ENCODE peak calls at places on chromosomes 6 and 20, in nine cellular contexts. P, S, O, N, Q, L, T, J and A are unnamed samples.

GRCh38 chr6:23655502-23655901 is 470.5 kb upstream of the NRSN1 start:
- DNase-seq in P (no peak), N (no peak), S (no peak), L (no peak), T (no peak), Q (no peak), O (no peak), J (no peak), A (no peak)

GRCh38 chr6:77457720-77458349 is 5.5 kb downstream of the HTR1B start:
- DNase-seq in S (no peak), O (peak; percentile 85), N (peak; percentile 84), L (peak; percentile 78), Q (peak; percentile 62), P (peak; percentile 76), J (peak; percentile 90), T (peak; percentile 86), A (peak; percentile 87)

GRCh38 chr6:33172307-33173227 is 19.7 kb downstream of the COL11A2 start:
- DNase-seq in S (no peak), T (no peak), P (no peak), O (peak; percentile 56), N (peak; percentile 13), Q (no peak), J (no peak), L (peak; percentile 36), A (peak; percentile 41)

GRCh38 chr6:115545410-115545986 is 515.2 kb downstream of the FRK start:
- DNase-seq in Q (no peak), O (peak; percentile 88), N (no peak), S (no peak), T (no peak), J (no peak), P (peak; percentile 3), L (peak; percentile 6), A (peak; percentile 71)

GRCh38 chr6:72787521-72788031 is 165.7 kb downstream of the KCNQ5 start:
- DNase-seq in L (peak; percentile 47), O (peak; percentile 46), S (no peak), T (no peak), N (no peak), J (peak; percentile 32), P (no peak), Q (no peak), A (no peak)

GRCh38 chr6:98839788-98840361 is 5.5 kb downstream of the POU3F2 start:
- DNase-seq in L (peak; percentile 21), T (no peak), J (no peak), Q (no peak), N (no peak), S (no peak), O (no peak), P (no peak), A (no peak)

GRCh38 chr6:132209351-132209750 is 191.9 kb downstream of the MOXD1 start:
- DNase-seq in L (no peak), N (peak; percentile 54), P (no peak), S (no peak), J (no peak), O (no peak), Q (no peak), T (no peak), A (no peak)

GRCh38 chr6:2739335-2739734 is 11.4 kb downstream of the MYLK4 start:
- DNase-seq in P (no peak), L (peak; percentile 24), T (no peak), S (no peak), Q (no peak), N (no peak), J (peak; percentile 38), O (no peak), A (no peak)

GRCh38 chr6:139235666-139236065 is 56.1 kb downstream of the TXLNB start:
- DNase-seq in O (no peak), P (no peak), T (no peak), Q (no peak), J (no peak), L (no peak), S (no peak), N (no peak), A (no peak)
- H3K27ac ChIP-seq in O (no peak overlapping the region), P (no peak overlapping the region), T (no peak overlapping the region), Q (no peak overlapping the region), J (no peak overlapping the region), L (no peak overlapping the region), S (no peak overlapping the region), N (no peak overlapping the region), A (no peak overlapping the region)

GRCh38 chr6:128569737-128570438 is 49.5 kb upstream of the PTPRK start:
- DNase-seq in O (no peak), T (no peak), N (peak; percentile 54), J (peak; percentile 43), Q (no peak), S (no peak), L (peak; percentile 59), P (no peak), A (no peak)
- H3K27ac ChIP-seq in O (no peak overlapping the region), T (no peak overlapping the region), N (peak overlapping the region; percentile 25), J (no peak overlapping the region), Q (no peak overlapping the region), S (peak overlapping the region; percentile 71), L (peak overlapping the region; percentile 84), P (no peak overlapping the region), A (no peak overlapping the region)

GRCh38 chr6:147132889-147133288 is 71.3 kb upstream of the STXBP5 start:
- DNase-seq in O (no peak), P (no peak), S (no peak), N (no peak), L (no peak), T (no peak), J (no peak), Q (no peak), A (no peak)

GRCh38 chr6:147135211-147135672 is 69.0 kb upstream of the STXBP5 start:
- DNase-seq in Q (no peak), S (no peak), J (peak; percentile 91), P (no peak), T (no peak), L (peak; percentile 66), N (no peak), O (no peak), A (no peak)

GRCh38 chr6:147133669-147134068 is 70.5 kb upstream of the STXBP5 start:
- DNase-seq in L (no peak), S (no peak), Q (no peak), T (no peak), P (no peak), N (no peak), O (no peak), J (no peak), A (no peak)

GRCh38 chr6:147138841-147139240 is 65.4 kb upstream of the STXBP5 start:
- DNase-seq in P (no peak), O (no peak), J (no peak), L (no peak), S (no peak), N (no peak), Q (no peak), T (no peak), A (no peak)

GRCh38 chr6:147136057-147136456 is 68.2 kb upstream of the STXBP5 start:
- DNase-seq in O (no peak), T (no peak), Q (no peak), J (no peak), L (no peak), P (no peak), N (no peak), S (no peak), A (no peak)
- H3K27ac ChIP-seq in O (no peak overlapping the region), T (no peak overlapping the region), Q (no peak overlapping the region), J (no peak overlapping the region), L (peak overlapping the region; percentile 70), P (no peak overlapping the region), N (no peak overlapping the region), S (no peak overlapping the region), A (no peak overlapping the region)

DNA sequence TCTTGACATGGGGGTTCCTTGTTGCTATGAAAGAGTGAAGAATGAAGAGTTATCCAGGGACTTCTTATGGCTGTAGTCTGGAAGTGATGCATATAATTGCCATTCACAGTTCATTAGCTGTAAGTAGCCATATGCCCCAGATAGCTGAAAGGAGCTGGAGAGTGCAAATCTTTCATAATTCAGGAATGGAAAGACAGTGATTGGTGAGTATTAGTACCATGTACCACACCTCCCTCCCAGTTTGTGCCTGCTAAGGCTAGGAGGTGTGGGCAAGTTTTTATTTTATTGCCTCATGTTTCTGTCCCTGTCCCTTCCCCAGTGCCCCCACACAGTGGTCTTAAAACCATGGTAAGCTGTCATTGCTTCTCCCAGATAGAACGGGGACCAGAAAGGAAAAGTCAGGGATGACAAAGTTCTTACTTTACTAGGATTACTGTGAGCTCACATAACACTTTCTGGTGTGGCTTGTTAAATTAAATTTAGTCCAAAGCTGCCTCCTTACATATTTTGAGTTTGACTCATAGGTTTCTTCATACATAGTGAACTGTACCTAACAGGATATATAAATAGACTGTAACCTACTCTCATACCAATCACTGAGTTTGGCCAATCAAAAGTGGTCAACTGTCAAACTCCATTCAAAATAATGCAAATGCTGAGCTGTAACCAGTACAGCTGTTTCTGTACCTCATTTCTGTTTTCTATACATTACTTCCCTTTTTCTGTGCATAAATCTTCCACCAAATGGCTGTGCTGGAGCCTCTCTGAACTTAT is 119.4 kb downstream of the RFPL4B start:
- DNase-seq in J (no peak), O (no peak), P (no peak), N (no peak), Q (no peak), L (no peak), T (no peak), S (no peak), A (no peak)
- H3K27ac ChIP-seq in J (peak overlapping the region; percentile 54), O (no peak overlapping the region), P (no peak overlapping the region), N (no peak overlapping the region), Q (no peak overlapping the region), L (no peak overlapping the region), T (no peak overlapping the region), S (no peak overlapping the region), A (no peak overlapping the region)

GRCh38 chr20:5092765-5093339 is 26.9 kb downstream of the PCNA start:
- DNase-seq in J (no peak), O (no peak), T (no peak), S (no peak), P (no peak), L (no peak), Q (no peak), N (no peak), A (no peak)
- H3K27ac ChIP-seq in J (no peak overlapping the region), O (no peak overlapping the region), T (no peak overlapping the region), S (no peak overlapping the region), P (no peak overlapping the region), L (no peak overlapping the region), Q (no peak overlapping the region), N (no peak overlapping the region), A (no peak overlapping the region)

DNA sequence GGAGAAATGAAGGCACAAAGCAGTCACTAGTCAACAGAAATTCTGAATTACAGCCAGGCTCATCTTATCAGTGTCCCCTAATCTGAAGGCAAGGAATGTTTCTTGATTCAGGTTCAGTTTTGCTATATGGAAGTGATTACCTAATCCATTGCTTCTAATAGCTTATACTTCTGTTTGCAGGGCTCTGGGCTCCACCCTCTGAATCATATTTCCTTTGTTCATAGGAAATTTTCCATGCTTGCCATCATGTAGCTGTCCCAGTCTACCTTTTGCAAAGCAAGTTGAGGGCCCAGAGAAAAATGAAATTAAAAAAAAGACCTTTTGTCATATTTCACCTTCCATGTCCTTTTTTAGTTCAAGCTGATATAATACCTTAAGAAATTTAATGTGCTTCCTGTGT is 96.0 kb downstream of the LCA5 start:
- DNase-seq in Q (no peak), T (no peak), S (no peak), O (no peak), N (no peak), P (no peak), J (no peak), L (no peak), A (no peak)
- H3K27ac ChIP-seq in Q (no peak overlapping the region), T (no peak overlapping the region), S (no peak overlapping the region), O (no peak overlapping the region), N (no peak overlapping the region), P (no peak overlapping the region), J (no peak overlapping the region), L (no peak overlapping the region), A (no peak overlapping the region)

GRCh38 chr20:44494681-44495080 is 19.0 kb downstream of the TTPAL start:
- DNase-seq in Q (no peak), J (no peak), S (no peak), O (no peak), P (no peak), L (no peak), T (no peak), N (no peak), A (no peak)
- H3K27ac ChIP-seq in Q (peak overlapping the region; percentile 67), J (peak overlapping the region; percentile 89), S (peak overlapping the region; percentile 83), O (no peak overlapping the region), P (no peak overlapping the region), L (peak overlapping the region; percentile 86), T (peak overlapping the region; percentile 71), N (no peak overlapping the region), A (peak overlapping the region; percentile 84)